ENCODE peak calls at places on chromosomes 1 and 21, in seven cellular contexts. O is upper lobe of left lung, N is sigmoid colon, D is ovary, E is tibial nerve, A is stomach, T is transverse colon. B is an unnamed sample. For H3K9me3 and H3K27me3, the result is how much of the 10 kb centered on the place peaks cover.

GRCh38 chr21:25942145-25942544 is 207.4 kb downstream of the GABPA start:
- DNase-seq in T (no peak), A (no peak), N (no peak), D (no peak), E (no peak), O (no peak), B (no peak)

GRCh38 chr1:218537131-218537904 is 192.2 kb downstream of the TGFB2 start:
- DNase-seq in D (no peak), O (no peak), N (no peak), A (no peak), E (no peak), T (no peak), B (no peak)

GRCh38 chr1:180522204-180522497 is 19.8 kb upstream of the ACBD6 start:
- DNase-seq in N (no peak), A (no peak), D (no peak), T (no peak), O (no peak), E (no peak), B (no peak)

GRCh38 chr1:151729157-151729965 is 8.0 kb downstream of the RIIAD1 start:
- DNase-seq in D (no peak), N (no peak), E (no peak), T (no peak), O (no peak), A (no peak), B (peak)

GRCh38 chr1:183764981-183765380 is 39.9 kb upstream of the RGL1 start:
- DNase-seq in T (no peak), N (no peak), E (no peak), A (no peak), D (no peak), O (no peak), B (no peak)

GRCh38 chr1:229252228-229252984 is 18.5 kb upstream of the RAB4A start:
- DNase-seq in A (no peak), O (no peak), T (no peak), D (no peak), E (no peak), N (no peak), B (no peak)

GRCh38 chr1:159214149-159214760 is 9.6 kb downstream of the ACKR1 start:
- DNase-seq in A (peak), T (peak), E (peak), D (no peak), O (no peak), N (no peak), B (no peak)

GRCh38 chr1:179137623-179138235 is 55.9 kb downstream of the TOR3A start:
- DNase-seq in A (no peak), D (no peak), N (no peak), E (no peak), T (no peak), O (no peak), B (no peak)

GRCh38 chr1:112803906-112804762 is 89.0 kb upstream of the PPM1J start:
- DNase-seq in O (peak), E (peak), A (peak), D (peak), T (peak), N (no peak), B (no peak)

GRCh38 chr1:91774520-91775203 is 111.3 kb downstream of the TGFBR3 start:
- DNase-seq in A (no peak), E (no peak), N (no peak), T (no peak), O (no peak), D (no peak), B (no peak)

GRCh38 chr1:69172003-69173000 is 395.4 kb upstream of the LRRC7 start:
- DNase-seq in O (no peak), E (no peak), T (no peak), N (no peak), D (no peak), A (no peak), B (no peak)

GRCh38 chr1:93804412-93804811 is 74.6 kb downstream of the DNTTIP2 start:
- DNase-seq in D (no peak), A (no peak), N (no peak), O (no peak), T (no peak), E (no peak), B (no peak)

GRCh38 chr1:84479998-84480397 is 932 bp downstream of the RPF1 start:
- DNase-seq in O (no peak), E (no peak), D (no peak), A (no peak), T (no peak), N (no peak), B (no peak)

GRCh38 chr21:42039470-42039901 is 29.3 kb upstream of the ZBTB21 start:
- DNase-seq in O (no peak), E (peak), T (no peak), D (no peak), A (no peak), N (peak), B (no peak)

GRCh38 chr1:118151312-118151937 is 33.6 kb downstream of the SPAG17 start:
- DNase-seq in O (no peak), T (peak), N (no peak), A (peak), D (peak), E (peak), B (peak)

GRCh38 chr1:245153081-245153644 is 1.6 kb upstream of the KIF26B start:
- DNase-seq in A (peak), E (peak), T (peak), D (peak), O (peak), N (no peak), B (no peak)

GRCh38 chr1:66940968-66941367 is 16.2 kb downstream of the MIER1 start:
- DNase-seq in E (no peak), N (no peak), D (no peak), T (no peak), A (no peak), O (no peak), B (no peak)

GRCh38 chr1:94022471-94023189 is 98.3 kb downstream of the ABCA4 start:
- DNase-seq in A (no peak), N (no peak), D (no peak), E (peak), T (no peak), O (no peak), B (no peak)

GRCh38 chr1:47684964-47685762 is 247.3 kb downstream of the FOXD2 start:
- DNase-seq in O (no peak), A (no peak), T (no peak), D (no peak), N (peak), E (no peak), B (peak)

GRCh38 chr1:231240883-231241735 is at the start of gene GNPAT:
- DNase-seq in E (peak), A (peak), O (peak), N (peak), D (peak), T (peak), B (peak)

GRCh38 chr1:7401814-7402547 is 369.1 kb upstream of the VAMP3 start:
- DNase-seq in D (no peak), T (no peak), N (no peak), E (no peak), A (peak), O (no peak), B (peak)

GRCh38 chr1:119713039-119713537 is 1.4 kb downstream of the PHGDH start:
- DNase-seq in E (peak), T (no peak), N (no peak), A (no peak), O (no peak), D (peak), B (no peak)

GRCh38 chr1:214902636-214903320 is 179.8 kb upstream of the KCNK2 start:
- DNase-seq in T (no peak), D (no peak), O (no peak), E (no peak), N (no peak), A (no peak), B (no peak)

GRCh38 chr1:115877511-115877910 is 36.6 kb upstream of the NHLH2 start:
- DNase-seq in T (no peak), O (no peak), A (no peak), D (no peak), E (no peak), N (no peak), B (no peak)

GRCh38 chr1:223479718-223480425 is 86.7 kb downstream of the CCDC185 start:
- DNase-seq in E (no peak), O (no peak), A (no peak), D (no peak), T (no peak), N (no peak), B (no peak)

GRCh38 chr1:64062529-64062928 is 140.9 kb upstream of the UBE2U start:
- DNase-seq in O (no peak), E (no peak), D (no peak), N (no peak), A (no peak), T (no peak), B (no peak)

GRCh38 chr1:76607712-76608111 is 259.6 kb upstream of the ST6GALNAC5 start:
- DNase-seq in D (no peak), A (no peak), N (no peak), O (no peak), T (peak), E (no peak), B (no peak)

GRCh38 chr21:29053011-29053553 is 20.4 kb downstream of the CCT8 start:
- DNase-seq in E (no peak), N (no peak), O (no peak), T (no peak), A (no peak), D (no peak), B (no peak)

GRCh38 chr1:189819751-189820150 is 657.9 kb downstream of the BRINP3 start:
- DNase-seq in O (no peak), D (no peak), N (no peak), T (no peak), E (no peak), A (no peak), B (no peak)
- H3K9me3 ChIP-seq in O (under half), D (under half), N (under half), T (under half), E (under half), A (under half), B (under half)

GRCh38 chr1:114462963-114463362 is 48.0 kb downstream of the TRIM33 start:
- DNase-seq in D (no peak), T (no peak), E (no peak), N (no peak), O (no peak), A (no peak), B (no peak)

GRCh38 chr1:114468047-114468446 is 43.0 kb downstream of the TRIM33 start:
- DNase-seq in T (no peak), N (no peak), D (no peak), A (no peak), E (no peak), O (no peak), B (no peak)

GRCh38 chr1:114467491-114467890 is 43.5 kb downstream of the TRIM33 start:
- DNase-seq in T (no peak), N (no peak), O (no peak), A (no peak), D (no peak), E (no peak), B (no peak)

GRCh38 chr1:114468710-114469468 is 42.1 kb downstream of the TRIM33 start:
- DNase-seq in T (no peak), D (no peak), N (no peak), O (no peak), A (no peak), E (no peak), B (no peak)

DNA sequence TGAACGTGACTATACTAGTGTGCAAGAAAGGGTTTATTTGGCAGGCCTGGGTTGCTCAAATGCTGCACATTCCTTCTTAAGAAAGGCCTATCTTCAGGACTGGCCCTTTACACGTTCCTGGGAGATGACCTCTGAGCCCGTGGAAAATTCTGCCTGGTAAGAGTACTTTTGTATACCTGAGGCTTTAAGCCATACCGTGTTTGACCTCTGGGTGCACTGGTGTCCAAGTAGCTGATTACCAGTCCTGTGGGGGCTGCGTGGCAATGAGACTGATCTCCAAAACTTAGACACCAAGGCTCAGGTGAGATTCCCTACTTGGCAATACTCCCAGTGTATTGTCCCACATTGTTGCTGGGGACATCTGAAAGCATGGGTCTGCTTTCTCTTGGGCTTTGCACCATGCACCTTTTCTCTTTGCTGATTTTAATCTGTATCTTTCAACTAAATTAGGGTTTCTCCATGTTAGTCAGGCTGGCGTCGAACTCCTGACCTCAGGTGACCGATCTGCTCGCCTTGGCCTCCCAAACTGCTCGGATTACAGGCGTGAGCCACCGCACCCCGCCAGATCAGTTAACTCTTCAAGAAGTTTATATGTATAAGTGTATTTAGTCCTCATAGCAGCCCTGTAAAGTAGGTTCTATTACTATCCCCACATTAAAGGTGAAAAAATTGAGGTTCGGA is 44.5 kb downstream of the TRIM33 start:
- DNase-seq in O (no peak), N (no peak), D (no peak), A (no peak), T (no peak), E (no peak), B (no peak)
- H3K27me3 ChIP-seq in O (under half), N (under half), D (under half), A (under half), T (under half), E (under half), B (under half)

GRCh38 chr1:116957646-116958045 is 43.9 kb upstream of the CD101 start:
- DNase-seq in D (no peak), A (no peak), N (no peak), E (no peak), T (no peak), O (no peak), B (no peak)
- TF ChIP-seq EP300 in D (no peak), A (no peak), N (no peak), E (no peak), T (no peak), O (no peak), B (no peak)

DNA sequence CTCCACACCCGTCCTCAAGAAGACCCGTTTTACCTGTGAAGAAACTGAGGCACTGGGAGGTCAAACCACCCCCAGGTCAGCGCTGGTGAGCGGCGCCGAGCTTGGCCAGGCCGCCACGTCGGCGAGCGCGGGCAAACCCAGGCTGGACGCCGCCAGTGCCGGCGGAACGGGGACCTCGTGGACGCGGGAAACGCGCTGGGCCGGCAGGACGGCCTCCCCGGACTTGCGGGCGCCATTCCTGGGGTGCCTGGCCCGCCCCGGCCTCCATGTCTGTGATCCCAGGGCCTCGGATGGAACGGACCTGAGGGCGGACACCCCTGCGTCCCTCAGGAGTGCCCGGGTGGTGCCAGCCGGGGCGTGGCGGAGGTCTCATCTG is 762 bp upstream of the SUMO3 start:
- DNase-seq in O (peak), A (no peak), E (no peak), T (peak), N (peak), D (peak), B (no peak)
- H3K9me3 ChIP-seq in O (under half), A (under half), E (under half), T (under half), N (under half), D (under half), B (under half)

GRCh38 chr1:24914226-24915069 is 15.6 kb downstream of the RUNX3 start:
- DNase-seq in A (no peak), N (no peak), E (no peak), O (peak), T (peak), D (no peak), B (no peak)
- H3K27me3 ChIP-seq in A (under half), N (under half), E (under half), O (under half), T (under half), D (under half), B (under half)

GRCh38 chr1:31699341-31699891 is 4.4 kb downstream of the COL16A1 start:
- DNase-seq in E (no peak), D (peak), N (no peak), O (no peak), T (no peak), A (no peak), B (no peak)

GRCh38 chr1:31700468-31701136 is 3.2 kb downstream of the COL16A1 start:
- DNase-seq in T (no peak), O (no peak), A (no peak), D (no peak), N (no peak), E (no peak), B (no peak)

GRCh38 chr1:31702836-31703404 is 897 bp downstream of the COL16A1 start:
- DNase-seq in T (no peak), A (no peak), O (no peak), N (peak), D (no peak), E (no peak), B (no peak)

GRCh38 chr1:31703431-31704260 is at the start of gene COL16A1:
- DNase-seq in O (peak), N (peak), D (peak), T (peak), A (peak), E (peak), B (peak)

GRCh38 chr1:31701137-31701736 is 2.6 kb downstream of the COL16A1 start:
- DNase-seq in O (no peak), D (peak), A (peak), E (peak), N (peak), T (peak), B (peak)
- TF ChIP-seq EP300 in O (no peak), D (peak), A (peak), E (peak), N (no peak), T (no peak), B (no peak)

GRCh38 chr1:187949567-187949966 is 1120.8 kb downstream of the PLA2G4A start:
- DNase-seq in E (no peak), N (no peak), A (no peak), D (no peak), O (no peak), T (no peak), B (no peak)
- H3K9me3 ChIP-seq in E (under half), N (under half), A (under half), D (under half), O (under half), T (under half), B (under half)

DNA sequence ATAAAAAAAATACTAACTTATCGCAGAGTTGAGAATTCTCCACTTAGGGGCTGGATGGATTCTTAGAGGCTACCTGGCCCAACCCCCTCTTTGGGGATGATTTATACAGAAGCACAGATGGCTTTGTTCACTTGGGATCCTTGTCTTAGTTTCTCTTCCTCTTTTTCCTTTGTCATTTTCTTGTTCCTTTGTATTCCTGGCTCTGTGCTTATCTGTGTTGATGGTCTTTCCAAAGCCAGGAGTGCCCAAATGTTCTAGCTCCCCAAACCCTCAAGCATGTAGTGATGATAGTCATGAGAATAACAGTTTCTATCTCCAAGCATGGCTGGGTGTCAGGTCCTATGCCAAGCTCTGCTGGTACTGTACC is 27.4 kb downstream of the EPHB2 start:
- DNase-seq in D (no peak), N (no peak), O (no peak), A (no peak), E (no peak), T (no peak), B (no peak)
- H3K27me3 ChIP-seq in D (under half), N (under half), O (under half), A (under half), E (under half), T (under half), B (under half)

B was measured in suprapubic skin.